ENCODE peak calls at places on chromosomes 7 and 10, in four cellular contexts. One of them, this sample, is unnamed.

GRCh38 chr7:136956232-136956631 is 87.8 kb downstream of the CHRM2 start:
- DNase-seq in T-helper 1 cell: no peak
- DNase-seq in cardiac muscle cell: peak
- DNase-seq in pancreas: no peak
- DNase-seq in this sample: no peak

GRCh38 chr7:41976411-41976810 is 260.6 kb downstream of the GLI3 start:
- DNase-seq in pancreas: no peak
- DNase-seq in T-helper 1 cell: no peak
- DNase-seq in cardiac muscle cell: no peak
- DNase-seq in this sample: no peak

GRCh38 chr7:101125989-101126650 is 784 bp upstream of the SERPINE1 start:
- DNase-seq in T-helper 1 cell: peak
- DNase-seq in cardiac muscle cell: peak
- DNase-seq in pancreas: peak
- DNase-seq in this sample: peak

GRCh38 chr7:93873998-93874574 is 16.5 kb downstream of the TFPI2 start:
- DNase-seq in cardiac muscle cell: no peak
- DNase-seq in T-helper 1 cell: no peak
- DNase-seq in pancreas: no peak
- DNase-seq in this sample: no peak

GRCh38 chr7:155837126-155837479 is 24.8 kb upstream of the SHH start:
- DNase-seq in pancreas: no peak
- DNase-seq in T-helper 1 cell: no peak
- DNase-seq in cardiac muscle cell: no peak
- DNase-seq in this sample: no peak

GRCh38 chr7:2037805-2038635 is 194.7 kb downstream of the MAD1L1 start:
- DNase-seq in cardiac muscle cell: peak
- DNase-seq in T-helper 1 cell: peak
- DNase-seq in pancreas: peak
- DNase-seq in this sample: no peak

GRCh38 chr10:83725567-83725966 is 413.7 kb upstream of the GHITM start:
- DNase-seq in T-helper 1 cell: no peak
- DNase-seq in pancreas: no peak
- DNase-seq in cardiac muscle cell: no peak
- DNase-seq in this sample: no peak

GRCh38 chr7:36264123-36264916 is 111.3 kb downstream of the EEPD1 start:
- DNase-seq in cardiac muscle cell: peak
- DNase-seq in T-helper 1 cell: no peak
- DNase-seq in pancreas: no peak
- DNase-seq in this sample: no peak

GRCh38 chr10:132442636-132443035 is 45.6 kb downstream of the PWWP2B start:
- DNase-seq in pancreas: no peak
- DNase-seq in T-helper 1 cell: no peak
- DNase-seq in cardiac muscle cell: no peak
- DNase-seq in this sample: no peak

GRCh38 chr10:132397036-132397541 is at the start of gene PWWP2B:
- DNase-seq in pancreas: peak
- DNase-seq in T-helper 1 cell: peak
- DNase-seq in cardiac muscle cell: peak
- DNase-seq in this sample: no peak

GRCh38 chr7:69664433-69664832 is 66.2 kb downstream of the AUTS2 start:
- DNase-seq in cardiac muscle cell: no peak
- DNase-seq in pancreas: no peak
- DNase-seq in T-helper 1 cell: no peak
- DNase-seq in this sample: no peak

GRCh38 chr7:67618569-67619543 is 622.2 kb downstream of the TYW1 start:
- DNase-seq in cardiac muscle cell: peak
- DNase-seq in T-helper 1 cell: no peak
- DNase-seq in pancreas: no peak
- DNase-seq in this sample: no peak

GRCh38 chr10:73263948-73264347 is 11.5 kb upstream of the MRPS16 start:
- DNase-seq in T-helper 1 cell: peak
- DNase-seq in cardiac muscle cell: peak
- DNase-seq in pancreas: no peak
- DNase-seq in this sample: peak

GRCh38 chr7:86889501-86889900 is 170.0 kb downstream of the ELAPOR2 start:
- DNase-seq in cardiac muscle cell: no peak
- DNase-seq in pancreas: no peak
- DNase-seq in T-helper 1 cell: no peak
- DNase-seq in this sample: no peak

GRCh38 chr7:111630862-111631261 is 68.6 kb upstream of the IMMP2L start:
- DNase-seq in pancreas: no peak
- DNase-seq in cardiac muscle cell: no peak
- DNase-seq in T-helper 1 cell: no peak
- DNase-seq in this sample: no peak

This sample was measured in SJSA1.